ENCODE peak calls at places on chromosome 10, in seven cellular contexts. L is IMR-90, T is coronary artery, Q is A673, O is fibroblast of lung, Y is left ventricle myocardium inferior, A is ovary. D is an unnamed sample.

GRCh38 chr10:34297551-34298370 is 517.3 kb downstream of the PARD3 start:
- DNase-seq in L (peak), T (no peak), Q (no peak), O (no peak), Y (no peak), A (no peak), D (no peak)

GRCh38 chr10:75108684-75109458 is 2.6 kb upstream of the SAMD8 start:
- DNase-seq in L (no peak), T (no peak), Q (peak), O (no peak), Y (no peak), A (no peak), D (peak)

GRCh38 chr10:97335995-97336394 is 1.5 kb upstream of the FRAT2 start:
- DNase-seq in L (no peak), T (no peak), Q (no peak), O (no peak), Y (no peak), A (no peak), D (no peak)

GRCh38 chr10:99115703-99116102 is 119.9 kb downstream of the HPSE2 start:
- DNase-seq in L (no peak), T (no peak), Q (no peak), O (no peak), Y (no peak), A (no peak), D (no peak)

GRCh38 chr10:88254091-88254490 is 329.0 kb downstream of the RNLS start:
- DNase-seq in L (peak), T (no peak), Q (no peak), O (peak), Y (no peak), A (no peak), D (peak)

GRCh38 chr10:60733189-60733815 is 45.0 kb upstream of the CDK1 start:
- DNase-seq in L (no peak), T (no peak), Q (peak), O (peak), Y (no peak), A (peak), D (peak)

GRCh38 chr10:43491855-43492254 is 54.9 kb downstream of the ZNF487 start:
- DNase-seq in L (no peak), T (no peak), Q (no peak), O (no peak), Y (no peak), A (no peak), D (no peak)

GRCh38 chr10:56370217-56371113 is 9.4 kb upstream of the ZWINT start:
- DNase-seq in L (no peak), T (no peak), Q (no peak), O (no peak), Y (no peak), A (no peak), D (no peak)

GRCh38 chr10:88244781-88245350 is 338.3 kb downstream of the RNLS start:
- DNase-seq in L (no peak), T (no peak), Q (no peak), O (no peak), Y (no peak), A (no peak), D (no peak)

GRCh38 chr10:44860811-44861751 is 50.1 kb upstream of the TMEM72 start:
- DNase-seq in L (peak), T (no peak), Q (no peak), O (peak), Y (no peak), A (no peak), D (no peak)

GRCh38 chr10:97069026-97069425 is 116.7 kb downstream of the SLIT1 start:
- DNase-seq in L (no peak), T (no peak), Q (no peak), O (no peak), Y (no peak), A (no peak), D (no peak)

GRCh38 chr10:125003901-125004467 is 62.1 kb downstream of the ZRANB1 start:
- DNase-seq in L (no peak), T (no peak), Q (no peak), O (no peak), Y (no peak), A (no peak), D (no peak)

GRCh38 chr10:119217937-119218579 is 10.7 kb downstream of the GRK5 start:
- DNase-seq in L (peak), T (no peak), Q (no peak), O (peak), Y (no peak), A (no peak), D (no peak)

GRCh38 chr10:113412161-113412560 is 140.7 kb upstream of the HABP2 start:
- DNase-seq in L (no peak), T (no peak), Q (no peak), O (no peak), Y (no peak), A (no peak), D (no peak)

GRCh38 chr10:34241226-34242000 is 573.7 kb downstream of the PARD3 start:
- DNase-seq in L (no peak), T (no peak), Q (no peak), O (no peak), Y (no peak), A (no peak), D (no peak)

GRCh38 chr10:86657396-86658011 is 3.2 kb downstream of the OPN4 start:
- DNase-seq in L (peak), T (peak), Q (no peak), O (no peak), Y (no peak), A (no peak), D (no peak)

GRCh38 chr10:66860376-66860945 is 65.4 kb upstream of the LRRTM3 start:
- DNase-seq in L (no peak), T (no peak), Q (no peak), O (no peak), Y (no peak), A (no peak), D (no peak)

GRCh38 chr10:119139464-119140067 is 25.9 kb downstream of the SFXN4 start:
- DNase-seq in L (peak), T (no peak), Q (peak), O (no peak), Y (peak), A (no peak), D (peak)

GRCh38 chr10:48606530-48607355 is 1.9 kb upstream of the ARHGAP22 start:
- DNase-seq in L (peak), T (peak), Q (no peak), O (peak), Y (no peak), A (no peak), D (peak)

GRCh38 chr10:7482992-7483391 is 72.2 kb upstream of the SFMBT2 start:
- DNase-seq in L (no peak), T (no peak), Q (no peak), O (no peak), Y (no peak), A (no peak), D (no peak)
- H3K27ac ChIP-seq in L (no peak), T (no peak), Q (no peak), O (no peak), Y (no peak), A (no peak), D (no peak)

DNA sequence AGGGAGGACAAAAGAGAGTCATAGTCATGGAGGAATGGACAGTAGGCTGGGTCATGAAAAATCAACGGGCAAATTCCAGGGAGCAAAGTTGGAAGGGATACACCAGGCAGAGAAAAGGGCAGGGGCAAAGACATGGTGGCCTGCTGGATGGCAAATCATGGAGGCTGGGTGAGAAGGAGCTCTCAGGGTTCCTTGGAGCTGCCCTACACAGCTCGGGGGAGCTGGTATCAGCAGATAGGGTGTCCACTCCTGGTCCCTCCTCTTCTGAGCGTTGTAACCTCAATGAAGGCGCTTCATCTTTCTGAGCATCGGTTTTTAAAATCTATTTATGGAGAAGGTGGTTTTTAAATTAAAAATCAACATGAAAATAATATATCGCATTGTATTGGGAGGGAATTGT is 27.9 kb upstream of the EIF5AL1 start:
- DNase-seq in L (no peak), T (no peak), Q (no peak), O (no peak), Y (no peak), A (no peak), D (no peak)
- H3K27ac ChIP-seq in L (no peak), T (no peak), Q (no peak), O (no peak), Y (peak), A (no peak), D (peak)

DNA sequence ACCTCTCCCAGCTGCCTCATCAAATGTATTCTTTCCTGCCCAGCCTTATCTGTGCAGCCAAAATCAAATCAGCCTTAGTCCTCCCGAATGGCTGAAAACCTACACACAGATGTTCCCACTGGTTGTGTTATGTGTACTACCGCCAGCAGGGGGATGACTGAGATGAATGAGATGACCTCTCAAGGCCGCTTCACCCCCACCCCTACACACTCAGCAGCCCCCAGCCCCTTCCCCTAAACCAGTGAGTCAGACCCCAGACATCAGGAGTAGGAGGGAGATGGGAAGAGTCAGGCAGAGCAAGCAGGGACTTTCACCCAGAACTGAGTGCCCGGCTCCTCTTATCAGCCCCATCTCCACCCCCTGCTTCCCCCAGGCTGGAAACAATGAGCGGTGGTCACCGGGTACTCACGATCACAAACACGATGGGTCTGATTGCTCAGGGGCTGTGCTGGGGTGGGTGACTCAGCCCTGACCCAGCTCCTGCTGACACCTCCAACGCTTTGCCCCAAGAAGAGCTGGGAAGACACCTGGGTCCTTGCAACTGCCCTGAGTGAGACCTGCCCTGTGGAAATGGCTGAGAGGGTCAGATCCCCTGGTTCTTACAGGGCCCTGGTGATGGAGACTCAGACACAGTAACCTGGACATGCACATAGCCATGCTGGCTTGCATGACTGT is 6.6 kb upstream of the C10orf105 start:
- DNase-seq in L (peak), T (no peak), Q (no peak), O (peak), Y (no peak), A (no peak), D (peak)
- H3K27ac ChIP-seq in L (no peak), T (no peak), Q (no peak), O (no peak), Y (peak), A (peak), D (peak)

DNA sequence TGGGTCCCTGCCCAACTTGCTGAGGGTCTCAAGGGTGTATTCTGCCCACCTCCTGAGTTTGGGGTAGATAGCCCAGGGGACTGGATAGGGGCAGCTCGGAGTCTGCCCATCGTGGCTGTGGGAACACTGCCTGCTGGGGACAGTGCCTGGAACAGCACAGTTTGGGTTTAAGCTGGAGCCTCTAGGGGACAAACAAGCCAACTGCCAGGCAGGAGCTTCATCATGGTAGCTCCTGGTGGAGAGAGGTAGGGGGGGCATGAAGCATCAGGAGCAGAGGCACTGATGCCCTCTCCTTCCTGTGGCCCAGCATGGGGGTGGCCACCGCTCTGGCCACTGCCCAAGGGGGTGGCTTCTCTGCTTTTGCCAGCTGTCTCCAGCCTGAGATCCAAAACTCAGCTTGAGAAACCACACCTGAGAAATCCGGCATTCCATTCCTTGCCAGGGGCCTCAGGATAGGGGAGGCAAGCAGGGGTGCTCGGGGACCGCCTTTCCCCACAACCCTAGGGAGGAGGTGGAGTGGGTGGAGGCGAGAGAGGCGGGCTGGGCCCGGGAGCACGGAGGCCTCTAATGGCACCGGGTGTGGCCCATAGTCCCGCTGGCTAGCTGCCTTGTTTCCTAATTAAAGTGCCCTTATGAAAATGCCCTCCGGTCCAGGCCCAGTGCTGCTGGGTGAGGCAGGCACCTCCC is 47.6 kb downstream of the UNC5B start:
- DNase-seq in L (no peak), T (no peak), Q (no peak), O (no peak), Y (no peak), A (no peak), D (peak)
- H3K27ac ChIP-seq in L (peak), T (peak), Q (no peak), O (peak), Y (peak), A (peak), D (peak)

GRCh38 chr10:64465653-64466052 is 944.5 kb downstream of the REEP3 start:
- DNase-seq in L (no peak), T (no peak), Q (no peak), O (no peak), Y (no peak), A (no peak), D (no peak)
- H3K27ac ChIP-seq in L (no peak), T (no peak), Q (no peak), O (no peak), Y (no peak), A (no peak), D (no peak)

GRCh38 chr10:31032515-31033132 is 959 bp upstream of the ZNF438 start:
- DNase-seq in L (no peak), T (no peak), Q (no peak), O (no peak), Y (no peak), A (peak), D (no peak)

GRCh38 chr10:31033166-31033565 is 1.5 kb upstream of the ZNF438 start:
- DNase-seq in L (no peak), T (no peak), Q (no peak), O (no peak), Y (no peak), A (no peak), D (no peak)

GRCh38 chr10:31031666-31032514 is at the start of gene ZNF438:
- DNase-seq in L (peak), T (peak), Q (peak), O (peak), Y (peak), A (peak), D (peak)

GRCh38 chr10:31036209-31036608 is 4.5 kb upstream of the ZNF438 start:
- DNase-seq in L (peak), T (no peak), Q (peak), O (peak), Y (no peak), A (no peak), D (no peak)

DNA sequence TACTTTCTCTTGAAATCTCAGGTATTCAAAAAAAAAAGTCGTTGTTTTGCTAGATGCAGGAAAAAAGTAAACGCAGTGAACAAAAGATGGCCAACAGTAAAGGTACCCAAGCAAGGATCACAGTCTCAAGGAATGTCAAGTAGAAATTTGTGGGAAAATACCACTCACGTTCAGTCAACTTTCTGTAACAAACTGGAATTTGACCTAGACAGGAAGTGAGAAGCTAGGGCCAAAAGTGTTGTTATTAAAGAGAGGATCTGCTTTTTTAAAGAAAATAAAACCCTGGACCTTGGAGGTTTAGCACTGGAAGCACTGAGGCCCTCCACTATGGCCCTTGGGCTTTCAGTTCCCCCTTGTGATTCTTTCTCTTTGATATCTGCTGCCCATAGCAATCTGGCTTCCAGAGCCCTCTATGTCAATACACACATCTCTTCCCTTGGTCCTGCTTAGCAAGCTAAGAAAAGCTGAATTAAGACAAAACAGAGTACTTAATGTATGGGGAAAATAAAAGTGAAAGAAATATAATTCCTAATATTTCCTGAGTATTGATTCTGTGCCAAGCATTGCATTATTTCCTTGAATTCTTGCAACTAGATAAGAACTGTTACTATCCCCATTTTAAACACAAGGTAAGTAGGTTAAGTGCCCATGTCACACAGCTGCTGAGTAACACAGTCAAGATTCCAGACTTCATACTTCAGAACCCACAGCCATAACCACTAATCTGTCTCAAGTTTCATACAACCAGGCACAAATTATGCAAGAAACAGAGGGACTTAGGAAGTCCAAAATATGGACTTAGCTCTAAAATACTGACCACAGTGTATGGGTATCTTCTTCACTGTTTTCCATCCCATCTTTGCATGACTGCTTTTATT is 2.6 kb upstream of the ZNF438 start:
- DNase-seq in L (peak), T (no peak), Q (no peak), O (peak), Y (no peak), A (no peak), D (no peak)
- H3K27ac ChIP-seq in L (peak), T (peak), Q (no peak), O (peak), Y (peak), A (no peak), D (no peak)

GRCh38 chr10:15609291-15609690 is 110.4 kb downstream of the ITGA8 start:
- DNase-seq in L (no peak), T (no peak), Q (peak), O (no peak), Y (no peak), A (no peak), D (no peak)

GRCh38 chr10:15601819-15602218 is 117.9 kb downstream of the ITGA8 start:
- DNase-seq in L (no peak), T (no peak), Q (no peak), O (no peak), Y (no peak), A (no peak), D (no peak)

GRCh38 chr10:15605740-15606369 is 113.9 kb downstream of the ITGA8 start:
- DNase-seq in L (no peak), T (no peak), Q (peak), O (no peak), Y (no peak), A (no peak), D (no peak)

DNA sequence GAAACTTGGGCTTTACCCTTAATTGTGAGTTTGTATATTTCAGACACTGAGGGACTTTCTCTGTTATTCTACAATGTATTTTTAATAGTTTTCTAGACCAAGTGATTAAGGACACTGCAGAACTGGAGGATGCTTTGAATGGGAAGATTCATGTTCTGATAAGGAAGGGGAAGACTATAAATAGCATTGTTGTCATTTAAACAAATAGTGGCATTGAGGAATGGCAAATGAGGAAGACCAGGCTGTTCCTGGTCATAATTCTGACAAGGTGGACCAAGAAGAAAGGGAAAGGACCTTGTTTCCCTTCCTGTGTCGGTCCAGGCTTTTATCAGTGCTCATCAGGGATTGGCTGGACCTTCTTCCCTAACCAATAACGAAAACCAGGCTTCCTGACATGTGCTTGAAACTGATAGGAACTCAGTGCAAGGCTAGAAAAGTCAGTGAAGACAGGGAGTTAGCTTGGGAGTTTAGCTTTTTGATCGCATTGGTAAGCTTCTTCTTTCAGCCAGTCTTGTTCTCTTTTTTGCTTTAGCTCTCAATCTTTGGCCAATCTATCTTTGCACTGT is 116.2 kb downstream of the ITGA8 start:
- DNase-seq in L (no peak), T (no peak), Q (no peak), O (no peak), Y (no peak), A (no peak), D (no peak)
- H3K27ac ChIP-seq in L (no peak), T (no peak), Q (no peak), O (no peak), Y (peak), A (no peak), D (no peak)

D was measured in RWPE1.